ENCODE peak calls at places on chromosomes 2 and 18, in four cellular contexts. V is foreskin fibroblast; K is NCI-H1105 treated with DMSO at 0.1 percent for 48 hours; C is effector memory CD4-positive, alpha-beta T cell. B is an unnamed sample.

GRCh38 chr18:59379772-59380530 is 20.9 kb upstream of the LMAN1 start:
- DNase-seq in V (peak), C (no peak), K (no peak), B (no peak)

GRCh38 chr2:19868705-19869550 is 32.9 kb downstream of the TTC32 start:
- DNase-seq in K (no peak), V (peak), C (peak), B (peak)

GRCh38 chr2:241692448-241692847 is 5.8 kb upstream of the DTYMK start:
- DNase-seq in K (no peak), C (no peak), V (peak), B (no peak)

GRCh38 chr18:40939636-40940035 is 1015.4 kb upstream of the PIK3C3 start:
- DNase-seq in K (no peak), V (no peak), C (no peak), B (no peak)

GRCh38 chr2:231929961-231930600 is 3.9 kb upstream of the NPPC start:
- DNase-seq in K (no peak), V (no peak), C (no peak), B (no peak)

GRCh38 chr2:232980683-232981082 is 32.4 kb downstream of the NGEF start:
- DNase-seq in K (no peak), C (no peak), V (no peak), B (no peak)

GRCh38 chr18:63207825-63208224 is 111.7 kb downstream of the BCL2 start:
- DNase-seq in C (no peak), K (peak), V (no peak), B (no peak)

GRCh38 chr2:73776869-73777519 is 2.9 kb downstream of the DUSP11 start:
- DNase-seq in K (no peak), C (no peak), V (peak), B (no peak)